ENCODE peak calls at places on chromosome X, in eight cellular contexts. N is NB4; T is CD4-positive, CD25-positive, alpha-beta regulatory T cell; R is foreskin keratinocyte; U is HCT116; M is naive thymus-derived CD8-positive, alpha-beta T cell; V is NCI-H1092 treated with DMSO at 0.1 percent for 48 hours; S is COLO829. G is an unnamed sample.

GRCh38 chrX:45850775-45851433 is 650.2 kb upstream of the DIPK2B start:
- DNase-seq in M (no peak), U (no peak), V (peak), S (no peak), T (no peak), N (peak), R (no peak), G (peak)

GRCh38 chrX:53255738-53256191 is 25.6 kb downstream of the IQSEC2 start:
- DNase-seq in N (no peak), V (no peak), T (no peak), S (no peak), M (no peak), U (no peak), R (no peak), G (no peak)

GRCh38 chrX:11261260-11261659 is 32.0 kb upstream of the AMELX start:
- DNase-seq in N (no peak), T (no peak), R (peak), M (no peak), U (no peak), V (no peak), S (peak), G (no peak)

GRCh38 chrX:74613350-74614192 is 853 bp downstream of the RLIM start:
- DNase-seq in U (no peak), R (peak), S (peak), T (peak), V (peak), M (no peak), N (peak), G (no peak)

GRCh38 chrX:11215191-11215921 is 77.9 kb upstream of the AMELX start:
- DNase-seq in R (no peak), S (no peak), T (no peak), N (no peak), M (no peak), V (no peak), U (no peak), G (no peak)

GRCh38 chrX:53616921-53617320 is 69.6 kb downstream of the HUWE1 start:
- DNase-seq in U (no peak), R (no peak), T (no peak), N (no peak), S (no peak), M (no peak), V (no peak), G (no peak)

GRCh38 chrX:357693-358471 is 28.8 kb downstream of the PPP2R3B start:
- DNase-seq in M (peak), N (peak), U (no peak), S (no peak), T (no peak), V (no peak), R (no peak), G (peak)

GRCh38 chrX:103831342-103831802 is 685 bp downstream of the RAB9B start:
- DNase-seq in M (no peak), U (no peak), R (no peak), T (peak), V (no peak), S (no peak), N (no peak), G (no peak)

GRCh38 chrX:115639481-115639880 is 78.5 kb downstream of the PLS3 start:
- DNase-seq in V (no peak), T (no peak), R (no peak), S (no peak), U (no peak), M (no peak), N (no peak), G (no peak)

GRCh38 chrX:121755541-121755940 is 708.1 kb downstream of the GLUD2 start:
- DNase-seq in S (no peak), T (no peak), R (peak), V (no peak), M (no peak), N (peak), U (no peak), G (no peak)

GRCh38 chrX:1336331-1337143 is at the start of gene IL3RA:
- DNase-seq in S (no peak), M (no peak), U (no peak), T (no peak), R (no peak), N (peak), V (no peak), G (peak)

GRCh38 chrX:13659057-13659456 is 6.1 kb downstream of the TCEANC start:
- DNase-seq in M (no peak), T (no peak), U (no peak), V (no peak), N (peak), S (no peak), R (peak), G (no peak)

GRCh38 chrX:40576291-40576690 is 4.5 kb upstream of the ATP6AP2 start:
- DNase-seq in T (no peak), V (no peak), S (no peak), N (no peak), M (no peak), R (no peak), U (no peak), G (no peak)

GRCh38 chrX:110536788-110537187 is 178.1 kb downstream of the RTL9 start:
- DNase-seq in R (no peak), U (no peak), M (no peak), S (no peak), N (peak), T (no peak), V (no peak), G (no peak)

GRCh38 chrX:20523626-20524312 is 257.1 kb upstream of the RPS6KA3 start:
- DNase-seq in U (no peak), R (no peak), N (peak), S (no peak), V (no peak), M (no peak), T (no peak), G (peak)

GRCh38 chrX:55695227-55696018 is 22.1 kb upstream of the RRAGB start:
- DNase-seq in T (no peak), V (no peak), M (peak), R (no peak), N (no peak), S (no peak), U (no peak), G (no peak)

GRCh38 chrX:10356979-10357378 is 200.2 kb downstream of the CLCN4 start:
- DNase-seq in R (peak), V (no peak), T (no peak), U (no peak), M (no peak), S (no peak), N (no peak), G (no peak)

GRCh38 chrX:154378059-154378798 is 866 bp upstream of the EMD start:
- DNase-seq in S (no peak), U (no peak), M (peak), R (no peak), N (no peak), T (no peak), V (peak), G (peak)

G was measured in activated CD4-positive, alpha-beta memory T cell treated with anti-CD3 and anti-CD28 coated beads, Interleukin-2, amount 10 ng/mL, durations not matched to agents 7 days and 5 days.